ENCODE peak calls at places on chromosomes 12 and 14, in four cellular contexts. W is CD8-positive, alpha-beta memory T cell; E is fibroblast of lung; T is GOT3. X is an unnamed sample.
A peak's percentile ranks its signal among the peaks of the same experiment; 100 is the strongest.

GRCh38 chr12:80681287-80681686 is 26.1 kb upstream of the MYF6 start:
- DNase-seq in T (no peak), W (no peak), E (no peak), X (no peak)

GRCh38 chr12:18432211-18432610 is 170.9 kb downstream of the PIK3C2G start:
- DNase-seq in E (no peak), T (no peak), W (no peak), X (no peak)

GRCh38 chr14:76827696-76828301 is 1.6 kb downstream of the LRRC74A start:
- DNase-seq in T (no peak), W (no peak), E (no peak), X (no peak)

GRCh38 chr12:92955997-92956663 is 27.0 kb upstream of the EEA1 start:
- DNase-seq in E (peak; percentile 88), T (no peak), W (no peak), X (no peak)

GRCh38 chr12:22728989-22729388 is 104.0 kb downstream of the ETNK1 start:
- DNase-seq in T (no peak), W (no peak), E (peak; percentile 10), X (no peak)

GRCh38 chr12:121803861-121804416 is at the start of gene SETD1B:
- DNase-seq in T (no peak), E (peak; percentile 70), W (peak; percentile 64), X (peak; percentile 41)

GRCh38 chr12:75852143-75852542 is 179.4 kb downstream of the PHLDA1 start:
- DNase-seq in T (no peak), W (no peak), E (peak; percentile 54), X (no peak)

GRCh38 chr12:120366884-120367251 is 2.1 kb downstream of the MSI1 start:
- DNase-seq in E (no peak), W (no peak), T (no peak), X (no peak)

GRCh38 chr12:119728437-119728730 is 60.5 kb downstream of the PRKAB1 start:
- DNase-seq in T (no peak), E (peak; percentile 33), W (no peak), X (no peak)

GRCh38 chr12:89949457-89950195 is 241.0 kb upstream of the ATP2B1 start:
- DNase-seq in T (no peak), W (peak; percentile 81), E (peak; percentile 83), X (peak; percentile 17)

GRCh38 chr12:21828111-21828775 is 53.7 kb upstream of the KCNJ8 start:
- DNase-seq in T (no peak), E (no peak), W (no peak), X (no peak)

GRCh38 chr14:33307691-33308369 is 369.2 kb downstream of the NPAS3 start:
- DNase-seq in W (no peak), E (peak; percentile 89), T (no peak), X (no peak)

GRCh38 chr14:71006200-71006563 is 98.9 kb downstream of the PCNX1 start:
- DNase-seq in W (no peak), T (no peak), E (peak; percentile 32), X (no peak)

GRCh38 chr12:101671839-101672238 is 25.6 kb upstream of the CHPT1 start:
- DNase-seq in E (no peak), T (no peak), W (no peak), X (no peak)

GRCh38 chr14:97854918-97855317 is 1057.7 kb downstream of the VRK1 start:
- DNase-seq in W (no peak), T (no peak), E (no peak), X (no peak)

GRCh38 chr14:77208266-77208978 is 26.8 kb downstream of the TMEM63C start:
- DNase-seq in W (peak; percentile 60), E (peak; percentile 50), T (no peak), X (peak; percentile 54)

GRCh38 chr12:20212658-20213387 is 155.5 kb upstream of the PDE3A start:
- DNase-seq in W (no peak), T (peak; percentile 66), E (peak; percentile 99), X (no peak)

GRCh38 chr12:15693233-15693911 is 95.8 kb downstream of the EPS8 start:
- DNase-seq in T (no peak), W (no peak), E (peak; percentile 57), X (no peak)

GRCh38 chr14:95183532-95184412 is 26.4 kb upstream of the DICER1 start:
- DNase-seq in T (no peak), E (peak; percentile 14), W (no peak), X (no peak)

GRCh38 chr14:92654206-92654901 is 94.1 kb downstream of the LGMN start:
- DNase-seq in W (peak; percentile 36), T (no peak), E (no peak), X (no peak)

GRCh38 chr14:91256661-91257060 is 12.2 kb upstream of the GPR68 start:
- DNase-seq in W (no peak), T (no peak), E (no peak), X (no peak)

GRCh38 chr12:1668833-1669543 is 21.9 kb upstream of the ADIPOR2 start:
- DNase-seq in T (no peak), E (no peak), W (no peak), X (no peak)

GRCh38 chr12:103833095-103833777 is 7.8 kb downstream of the NT5DC3 start:
- DNase-seq in W (no peak), E (peak; percentile 36), T (no peak), X (no peak)

GRCh38 chr12:25653487-25654175 is 100.5 kb upstream of the LMNTD1 start:
- DNase-seq in E (peak; percentile 4), W (no peak), T (no peak), X (no peak)

GRCh38 chr12:95874452-95874851 is 15.7 kb downstream of the SNRPF start:
- DNase-seq in W (no peak), T (no peak), E (no peak), X (no peak)

GRCh38 chr12:104733717-104734175 is 224.3 kb downstream of the SLC41A2 start:
- DNase-seq in W (no peak), E (no peak), T (no peak), X (peak; percentile 10)

GRCh38 chr12:92055877-92056276 is 89.8 kb downstream of the BTG1 start:
- DNase-seq in E (no peak), W (peak; percentile 72), T (no peak), X (peak; percentile 29)

GRCh38 chr14:92686763-92687427 is 61.5 kb downstream of the LGMN start:
- DNase-seq in W (no peak), T (no peak), E (peak; percentile 59), X (peak; percentile 70)

GRCh38 chr12:14148489-14149240 is 167.3 kb upstream of the GRIN2B start:
- DNase-seq in W (no peak), E (no peak), T (no peak), X (no peak)

GRCh38 chr12:11765421-11765816 is 115.9 kb downstream of the ETV6 start:
- DNase-seq in W (no peak), E (peak; percentile 88), T (no peak), X (no peak)

GRCh38 chr14:100871234-100872186 is 32.0 kb downstream of the RTL1 start:
- DNase-seq in T (no peak), W (peak; percentile 26), E (peak; percentile 65), X (no peak)

GRCh38 chr14:72755766-72756165 is 138.1 kb downstream of the DPF3 start:
- DNase-seq in E (no peak), T (no peak), W (no peak), X (no peak)

GRCh38 chr14:100540926-100541620 is 46.1 kb downstream of the BEGAIN start:
- DNase-seq in W (peak; percentile 29), T (no peak), E (no peak), X (no peak)

GRCh38 chr14:88746042-88746441 is 46.7 kb downstream of the EML5 start:
- DNase-seq in T (no peak), W (no peak), E (peak; percentile 22), X (no peak)

GRCh38 chr14:68106917-68107316 is 287.3 kb downstream of the RAD51B start:
- DNase-seq in E (no peak), W (no peak), T (no peak), X (no peak)

GRCh38 chr14:104927901-104928300 is 3.2 kb downstream of the PLD4 start:
- DNase-seq in E (no peak), T (no peak), W (no peak), X (no peak)

GRCh38 chr12:19288603-19289244 is 150.6 kb upstream of the AEBP2 start:
- DNase-seq in T (no peak), W (no peak), E (peak; percentile 58), X (no peak)

X was measured in T-helper 9 cell.